ENCODE peak calls at places on chromosomes 16 and 17, in six cellular contexts. One of them, this sample, is unnamed.

GRCh38 chr17:48484850-48485249 is 46.0 kb downstream of the HOXB1 start:
- DNase-seq in A549: peak
- DNase-seq in K562: peak
- DNase-seq in WTC11: no peak
- DNase-seq in H1: no peak
- DNase-seq in endothelial cell of umbilical vein: no peak
- DNase-seq in this sample: peak

GRCh38 chr17:49730787-49731441 is 23.1 kb upstream of the SLC35B1 start:
- DNase-seq in A549: no peak
- DNase-seq in K562: no peak
- DNase-seq in WTC11: no peak
- DNase-seq in H1: no peak
- DNase-seq in endothelial cell of umbilical vein: no peak
- DNase-seq in this sample: no peak

GRCh38 chr17:20154601-20155000 is 145.4 kb downstream of the SPECC1 start:
- DNase-seq in A549: no peak
- DNase-seq in K562: no peak
- DNase-seq in WTC11: no peak
- DNase-seq in H1: no peak
- DNase-seq in endothelial cell of umbilical vein: no peak
- DNase-seq in this sample: no peak

GRCh38 chr17:53193044-53193443 is 629.7 kb upstream of the KIF2B start:
- DNase-seq in A549: no peak
- DNase-seq in K562: no peak
- DNase-seq in WTC11: no peak
- DNase-seq in H1: no peak
- DNase-seq in endothelial cell of umbilical vein: no peak
- DNase-seq in this sample: no peak

GRCh38 chr16:48946687-48947370 is 334.8 kb downstream of the CBLN1 start:
- DNase-seq in A549: no peak
- DNase-seq in K562: no peak
- DNase-seq in WTC11: no peak
- DNase-seq in H1: no peak
- DNase-seq in endothelial cell of umbilical vein: no peak
- DNase-seq in this sample: no peak

GRCh38 chr17:27544350-27545131 is 86.4 kb upstream of the LGALS9 start:
- DNase-seq in A549: no peak
- DNase-seq in K562: peak
- DNase-seq in WTC11: no peak
- DNase-seq in H1: no peak
- DNase-seq in endothelial cell of umbilical vein: no peak
- DNase-seq in this sample: no peak

GRCh38 chr16:79598341-79599181 is 2.0 kb downstream of the MAF start:
- DNase-seq in A549: peak
- DNase-seq in K562: no peak
- DNase-seq in WTC11: peak
- DNase-seq in H1: peak
- DNase-seq in endothelial cell of umbilical vein: no peak
- DNase-seq in this sample: no peak

GRCh38 chr17:83201206-83202001 is 122.0 kb downstream of the METRNL start:
- DNase-seq in A549: no peak
- DNase-seq in K562: no peak
- DNase-seq in WTC11: no peak
- DNase-seq in H1: no peak
- DNase-seq in endothelial cell of umbilical vein: no peak
- DNase-seq in this sample: no peak

GRCh38 chr16:20613471-20613887 is 37.3 kb upstream of the ACSM2B start:
- DNase-seq in A549: no peak
- DNase-seq in K562: no peak
- DNase-seq in WTC11: no peak
- DNase-seq in H1: no peak
- DNase-seq in endothelial cell of umbilical vein: no peak
- DNase-seq in this sample: no peak

GRCh38 chr17:59851431-59852375 is 41.0 kb downstream of the TUBD1 start:
- DNase-seq in A549: peak
- DNase-seq in K562: no peak
- DNase-seq in WTC11: no peak
- DNase-seq in H1: no peak
- DNase-seq in endothelial cell of umbilical vein: no peak
- DNase-seq in this sample: no peak

GRCh38 chr16:65782537-65783290 is 583.8 kb upstream of the CDH5 start:
- DNase-seq in A549: no peak
- DNase-seq in K562: no peak
- DNase-seq in WTC11: no peak
- DNase-seq in H1: peak
- DNase-seq in endothelial cell of umbilical vein: peak
- DNase-seq in this sample: no peak

GRCh38 chr16:3152273-3153076 is 17.6 kb downstream of the ZNF213 start:
- DNase-seq in A549: peak
- DNase-seq in K562: peak
- DNase-seq in WTC11: peak
- DNase-seq in H1: peak
- DNase-seq in endothelial cell of umbilical vein: peak
- DNase-seq in this sample: peak

GRCh38 chr17:9228408-9229159 is 207.3 kb downstream of the NTN1 start:
- DNase-seq in A549: no peak
- DNase-seq in K562: peak
- DNase-seq in WTC11: no peak
- DNase-seq in H1: no peak
- DNase-seq in endothelial cell of umbilical vein: no peak
- DNase-seq in this sample: no peak

GRCh38 chr16:89582614-89583196 is 7.1 kb downstream of the CPNE7 start:
- DNase-seq in A549: no peak
- DNase-seq in K562: no peak
- DNase-seq in WTC11: no peak
- DNase-seq in H1: no peak
- DNase-seq in endothelial cell of umbilical vein: no peak
- DNase-seq in this sample: no peak

GRCh38 chr17:57998234-57998746 is 8.8 kb downstream of the SRSF1 start:
- DNase-seq in A549: no peak
- DNase-seq in K562: no peak
- DNase-seq in WTC11: no peak
- DNase-seq in H1: no peak
- DNase-seq in endothelial cell of umbilical vein: no peak
- DNase-seq in this sample: no peak

GRCh38 chr16:27800817-27801216 is 250.9 kb downstream of the KATNIP start:
- DNase-seq in A549: no peak
- DNase-seq in K562: no peak
- DNase-seq in WTC11: no peak
- DNase-seq in H1: no peak
- DNase-seq in endothelial cell of umbilical vein: no peak
- DNase-seq in this sample: no peak

GRCh38 chr16:81809567-81809966 is 30.5 kb downstream of the PLCG2 start:
- DNase-seq in A549: no peak
- DNase-seq in K562: no peak
- DNase-seq in WTC11: no peak
- DNase-seq in H1: no peak
- DNase-seq in endothelial cell of umbilical vein: no peak
- DNase-seq in this sample: no peak

GRCh38 chr17:17741346-17742023 is 60.2 kb downstream of the RAI1 start:
- DNase-seq in A549: no peak
- DNase-seq in K562: no peak
- DNase-seq in WTC11: peak
- DNase-seq in H1: peak
- DNase-seq in endothelial cell of umbilical vein: peak
- DNase-seq in this sample: no peak

GRCh38 chr16:35734728-35735402 is 2275.5 kb downstream of the TP53TG3F start:
- DNase-seq in A549: no peak
- DNase-seq in K562: no peak
- DNase-seq in WTC11: no peak
- DNase-seq in H1: no peak
- DNase-seq in endothelial cell of umbilical vein: no peak
- DNase-seq in this sample: no peak

GRCh38 chr16:85377388-85378144 is 235.6 kb upstream of the GSE1 start:
- DNase-seq in A549: no peak
- DNase-seq in K562: peak
- DNase-seq in WTC11: no peak
- DNase-seq in H1: no peak
- DNase-seq in endothelial cell of umbilical vein: no peak
- DNase-seq in this sample: no peak

GRCh38 chr17:57911834-57912673 is 43.2 kb downstream of the CUEDC1 start:
- DNase-seq in A549: peak
- DNase-seq in K562: no peak
- DNase-seq in WTC11: no peak
- DNase-seq in H1: no peak
- DNase-seq in endothelial cell of umbilical vein: peak
- DNase-seq in this sample: peak

GRCh38 chr17:48044851-48045250 is 3.3 kb upstream of the NFE2L1 start:
- DNase-seq in A549: no peak
- DNase-seq in K562: no peak
- DNase-seq in WTC11: no peak
- DNase-seq in H1: no peak
- DNase-seq in endothelial cell of umbilical vein: no peak
- DNase-seq in this sample: no peak

GRCh38 chr17:37713028-37713431 is 31.8 kb downstream of the HNF1B start:
- DNase-seq in A549: peak
- DNase-seq in K562: no peak
- DNase-seq in WTC11: no peak
- DNase-seq in H1: no peak
- DNase-seq in endothelial cell of umbilical vein: no peak
- DNase-seq in this sample: no peak

GRCh38 chr17:37718383-37719048 is 26.3 kb downstream of the HNF1B start:
- DNase-seq in A549: peak
- DNase-seq in K562: no peak
- DNase-seq in WTC11: no peak
- DNase-seq in H1: no peak
- DNase-seq in endothelial cell of umbilical vein: no peak
- DNase-seq in this sample: no peak

GRCh38 chr17:37713624-37714023 is 31.2 kb downstream of the HNF1B start:
- DNase-seq in A549: no peak
- DNase-seq in K562: no peak
- DNase-seq in WTC11: no peak
- DNase-seq in H1: no peak
- DNase-seq in endothelial cell of umbilical vein: no peak
- DNase-seq in this sample: no peak

GRCh38 chr17:37717627-37718382 is 27.1 kb downstream of the HNF1B start:
- DNase-seq in A549: no peak
- DNase-seq in K562: no peak
- DNase-seq in WTC11: no peak
- DNase-seq in H1: no peak
- DNase-seq in endothelial cell of umbilical vein: no peak
- DNase-seq in this sample: no peak

GRCh38 chr17:37714897-37715296 is 30.0 kb downstream of the HNF1B start:
- DNase-seq in A549: peak
- DNase-seq in K562: no peak
- DNase-seq in WTC11: no peak
- DNase-seq in H1: no peak
- DNase-seq in endothelial cell of umbilical vein: no peak
- DNase-seq in this sample: no peak
- TF ChIP-seq MAX in A549: peak
- TF ChIP-seq MAX in K562: no peak
- TF ChIP-seq MAX in WTC11: no peak
- TF ChIP-seq MAX in H1: no peak
- TF ChIP-seq MAX in endothelial cell of umbilical vein: no peak
- TF ChIP-seq MAX in this sample: no peak

GRCh38 chr16:68695575-68695974 is 41.5 kb upstream of the CDH1 start:
- DNase-seq in A549: no peak
- DNase-seq in K562: no peak
- DNase-seq in WTC11: no peak
- DNase-seq in H1: no peak
- DNase-seq in endothelial cell of umbilical vein: no peak
- DNase-seq in this sample: no peak

GRCh38 chr16:68698091-68698490 is 39.0 kb upstream of the CDH1 start:
- DNase-seq in A549: no peak
- DNase-seq in K562: peak
- DNase-seq in WTC11: no peak
- DNase-seq in H1: no peak
- DNase-seq in endothelial cell of umbilical vein: no peak
- DNase-seq in this sample: no peak

GRCh38 chr16:68700120-68700519 is 37.0 kb upstream of the CDH1 start:
- DNase-seq in A549: no peak
- DNase-seq in K562: no peak
- DNase-seq in WTC11: no peak
- DNase-seq in H1: no peak
- DNase-seq in endothelial cell of umbilical vein: peak
- DNase-seq in this sample: no peak

GRCh38 chr16:68696514-68696913 is 40.6 kb upstream of the CDH1 start:
- DNase-seq in A549: no peak
- DNase-seq in K562: peak
- DNase-seq in WTC11: no peak
- DNase-seq in H1: no peak
- DNase-seq in endothelial cell of umbilical vein: no peak
- DNase-seq in this sample: no peak
- TF ChIP-seq MAX in A549: no peak
- TF ChIP-seq MAX in K562: no peak
- TF ChIP-seq MAX in WTC11: no peak
- TF ChIP-seq MAX in H1: no peak
- TF ChIP-seq MAX in endothelial cell of umbilical vein: no peak
- TF ChIP-seq MAX in this sample: no peak

GRCh38 chr16:51875834-51876725 is 670.9 kb downstream of the TOX3 start:
- DNase-seq in A549: no peak
- DNase-seq in K562: no peak
- DNase-seq in WTC11: peak
- DNase-seq in H1: no peak
- DNase-seq in endothelial cell of umbilical vein: no peak
- DNase-seq in this sample: no peak

GRCh38 chr16:51872536-51872935 is 674.4 kb downstream of the TOX3 start:
- DNase-seq in A549: no peak
- DNase-seq in K562: no peak
- DNase-seq in WTC11: no peak
- DNase-seq in H1: no peak
- DNase-seq in endothelial cell of umbilical vein: no peak
- DNase-seq in this sample: no peak

GRCh38 chr16:51864575-51864974 is 682.4 kb downstream of the TOX3 start:
- DNase-seq in A549: no peak
- DNase-seq in K562: no peak
- DNase-seq in WTC11: no peak
- DNase-seq in H1: no peak
- DNase-seq in endothelial cell of umbilical vein: no peak
- DNase-seq in this sample: no peak

DNA sequence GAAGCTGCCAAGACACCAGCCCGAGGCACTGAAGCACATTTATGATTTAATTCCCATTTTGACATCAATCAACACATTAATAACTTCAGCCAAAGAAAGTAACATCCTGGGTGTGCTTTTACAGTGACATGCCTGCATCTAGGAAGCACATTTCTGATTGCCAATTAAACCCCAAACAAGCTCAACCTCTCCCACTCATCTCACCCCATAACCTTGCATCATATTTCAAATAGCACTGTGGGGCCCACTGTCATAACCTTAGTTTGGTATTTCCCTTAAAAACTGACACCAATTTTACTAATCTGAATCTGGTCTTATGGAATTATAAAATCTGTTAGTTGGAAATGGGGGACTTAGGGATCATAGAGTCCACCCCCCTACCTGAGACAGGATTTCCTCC is 676.5 kb downstream of the TOX3 start:
- DNase-seq in A549: no peak
- DNase-seq in K562: no peak
- DNase-seq in WTC11: no peak
- DNase-seq in H1: no peak
- DNase-seq in endothelial cell of umbilical vein: no peak
- DNase-seq in this sample: no peak
- TF ChIP-seq MAX in A549: no peak
- TF ChIP-seq MAX in K562: no peak
- TF ChIP-seq MAX in WTC11: no peak
- TF ChIP-seq MAX in H1: no peak
- TF ChIP-seq MAX in endothelial cell of umbilical vein: no peak
- TF ChIP-seq MAX in this sample: no peak

GRCh38 chr17:68351395-68351794 is 60.1 kb downstream of the ARSG start:
- DNase-seq in A549: peak
- DNase-seq in K562: peak
- DNase-seq in WTC11: no peak
- DNase-seq in H1: no peak
- DNase-seq in endothelial cell of umbilical vein: no peak
- DNase-seq in this sample: no peak
- TF ChIP-seq MAX in A549: no peak
- TF ChIP-seq MAX in K562: no peak
- TF ChIP-seq MAX in WTC11: no peak
- TF ChIP-seq MAX in H1: no peak
- TF ChIP-seq MAX in endothelial cell of umbilical vein: no peak
- TF ChIP-seq MAX in this sample: no peak